ENCODE peak calls at places on chromosomes 16 and 17, in four cellular contexts. H, F, G and Q are unnamed samples.

GRCh38 chr17:15363702-15364101 is 22.3 kb upstream of the TEKT3 start:
- DNase-seq in H (no peak), G (no peak), F (no peak), Q (no peak)

GRCh38 chr17:21388066-21388465 is 11.9 kb downstream of the KCNJ12 start:
- DNase-seq in F (no peak), G (no peak), H (no peak), Q (no peak)

GRCh38 chr16:28200661-28201060 is 11.1 kb downstream of the XPO6 start:
- DNase-seq in F (no peak), H (no peak), G (no peak), Q (no peak)

GRCh38 chr17:28328325-28328724 is 6.9 kb downstream of the IFT20 start:
- DNase-seq in F (no peak), G (no peak), H (no peak), Q (no peak)

GRCh38 chr17:17837380-17837821 is 615 bp upstream of the SREBF1 start:
- DNase-seq in F (no peak), H (peak; percentile 84), G (peak; percentile 95), Q (no peak)

GRCh38 chr16:17404903-17405691 is 65.7 kb downstream of the XYLT1 start:
- DNase-seq in F (peak; percentile 69), H (peak; percentile 93), G (peak; percentile 94), Q (peak; percentile 66)

GRCh38 chr17:59840329-59840907 is 52.3 kb downstream of the TUBD1 start:
- DNase-seq in G (peak; percentile 32), H (no peak), F (no peak), Q (no peak)

GRCh38 chr16:21001262-21001661 is 100.7 kb downstream of the LYRM1 start:
- DNase-seq in G (peak; percentile 45), F (no peak), H (no peak), Q (no peak)

GRCh38 chr16:27337024-27337423 is 23.2 kb downstream of the IL4R start:
- DNase-seq in G (no peak), F (no peak), H (no peak), Q (no peak)

GRCh38 chr16:19210968-19211367 is 42.9 kb downstream of the SYT17 start:
- DNase-seq in G (no peak), F (no peak), H (no peak), Q (no peak)

GRCh38 chr16:19212059-19212458 is 44.0 kb downstream of the SYT17 start:
- DNase-seq in G (no peak), F (no peak), H (no peak), Q (no peak)

GRCh38 chr16:19210175-19210924 is 42.3 kb downstream of the SYT17 start:
- DNase-seq in F (no peak), H (no peak), G (peak; percentile 16), Q (no peak)

GRCh38 chr16:19215705-19216104 is 47.7 kb downstream of the SYT17 start:
- DNase-seq in F (no peak), G (no peak), H (no peak), Q (no peak)

GRCh38 chr16:19213885-19214284 is 45.8 kb downstream of the SYT17 start:
- DNase-seq in F (no peak), G (no peak), H (no peak), Q (no peak)
- TF ChIP-seq CTCF in F (no peak), G (no peak), H (no peak), Q (no peak)

DNA sequence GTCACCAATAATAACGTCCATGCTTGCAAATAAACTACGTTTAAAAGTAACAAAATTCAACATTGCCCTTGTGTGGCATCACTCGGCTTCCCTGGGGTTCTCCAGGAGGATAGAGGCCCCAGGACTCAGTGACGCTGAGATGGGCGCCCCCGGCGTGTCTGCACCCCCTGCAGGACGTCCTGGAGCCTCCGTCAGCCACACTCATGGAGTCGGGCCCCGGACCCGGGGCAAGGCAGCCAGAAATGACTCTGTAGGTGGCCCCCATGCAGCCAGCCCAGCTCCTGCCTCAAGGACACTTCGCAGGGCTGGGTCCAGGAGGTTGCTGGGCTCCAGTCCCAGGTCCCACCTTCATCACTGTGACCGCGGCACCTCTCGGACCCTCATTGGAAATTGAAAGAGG is 16.6 kb upstream of the ACSF3 start:
- DNase-seq in G (no peak), H (no peak), F (no peak), Q (no peak)
- TF ChIP-seq CTCF in G (no peak), H (no peak), F (no peak), Q (no peak)

DNA sequence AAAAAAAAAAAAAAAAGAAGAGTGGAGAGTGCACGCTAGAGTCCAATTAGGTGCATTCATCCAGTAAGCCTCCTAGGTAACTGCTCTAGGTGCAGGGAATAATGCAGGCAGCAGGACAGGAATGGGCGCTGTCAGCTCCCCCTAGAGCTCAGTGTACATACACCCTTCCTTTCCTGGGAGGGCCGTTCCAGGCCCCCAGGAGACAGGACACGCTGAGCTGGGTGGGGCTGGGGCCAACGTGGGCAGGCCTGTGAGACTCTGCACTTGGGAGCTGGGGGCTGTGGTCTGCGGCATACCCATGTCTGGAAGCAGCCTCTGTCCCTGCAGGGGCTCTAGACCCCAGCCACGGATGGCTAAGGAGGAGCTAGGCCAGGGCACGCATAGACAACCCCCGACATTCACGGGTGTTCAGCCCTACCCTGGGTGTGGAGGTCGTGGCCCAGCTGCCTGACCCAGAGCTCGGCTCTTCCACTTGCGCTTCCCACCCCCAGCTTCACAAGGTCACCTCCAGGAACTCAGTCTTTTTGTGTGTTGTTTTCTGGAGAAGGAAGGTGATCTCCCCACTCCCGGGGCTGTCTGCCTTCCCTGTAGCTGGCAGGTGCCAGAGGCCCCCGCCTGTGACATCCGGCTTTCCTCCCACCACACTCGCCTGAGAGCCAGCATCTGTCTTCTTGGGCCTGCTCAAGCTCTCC is 985 bp upstream of the ANTKMT start:
- DNase-seq in F (no peak), H (no peak), G (no peak), Q (no peak)
- TF ChIP-seq CTCF in F (no peak), H (no peak), G (peak; percentile 25), Q (no peak)

DNA sequence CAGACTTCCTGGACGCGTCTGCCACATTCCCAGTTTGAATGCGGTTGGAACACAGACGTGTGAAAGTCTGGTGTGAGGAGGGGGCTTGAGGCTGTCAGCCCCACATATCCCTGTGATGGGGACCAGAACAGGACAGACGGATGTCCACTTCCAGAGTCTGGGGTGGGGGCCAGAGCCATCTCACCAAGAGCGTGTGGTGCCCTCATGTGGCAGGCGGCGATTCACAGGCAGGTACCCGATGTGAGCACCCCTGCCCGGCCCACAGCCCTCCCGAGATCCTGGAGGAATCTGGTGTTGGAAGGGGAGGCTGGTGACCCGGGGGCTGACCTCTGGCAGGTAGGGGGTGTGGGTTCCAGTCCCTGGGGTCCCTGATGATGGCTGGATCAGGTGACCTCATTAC is 51.5 kb downstream of the ENGASE start:
- DNase-seq in G (no peak), H (no peak), F (no peak), Q (no peak)
- TF ChIP-seq CTCF in G (no peak), H (no peak), F (no peak), Q (no peak)

GRCh38 chr17:4499431-4500187 is 928 bp downstream of the SPNS2 start:
- DNase-seq in H (no peak), F (no peak), G (no peak), Q (no peak)

GRCh38 chr17:4500188-4500565 is 1.5 kb downstream of the SPNS2 start:
- DNase-seq in H (no peak), G (no peak), F (no peak), Q (no peak)

GRCh38 chr17:4501295-4501949 is 2.7 kb downstream of the SPNS2 start:
- DNase-seq in H (no peak), F (no peak), G (no peak), Q (no peak)

GRCh38 chr17:4497101-4497824 is 1.4 kb upstream of the SPNS2 start:
- DNase-seq in G (peak; percentile 10), H (no peak), F (no peak), Q (no peak)

GRCh38 chr17:4498461-4499397 is at the start of gene SPNS2:
- DNase-seq in H (peak; percentile 45), F (no peak), G (peak; percentile 16), Q (no peak)
- TF ChIP-seq CTCF in H (no peak), F (no peak), G (no peak), Q (no peak)